ENCODE peak calls at places on chromosomes 2 and 18, in four cellular contexts. One of them, this sample, is unnamed.

GRCh38 chr2:23803275-23803964 is 123.5 kb downstream of the ATAD2B start:
- DNase-seq in adrenal gland: no peak
- DNase-seq in astrocyte of the spinal cord: peak
- DNase-seq in AG09309: peak
- DNase-seq in this sample: no peak

GRCh38 chr2:1854747-1855146 is 110.4 kb upstream of the PXDN start:
- DNase-seq in adrenal gland: peak
- DNase-seq in astrocyte of the spinal cord: peak
- DNase-seq in AG09309: no peak
- DNase-seq in this sample: no peak

GRCh38 chr2:42996528-42996927 is 204.1 kb upstream of the HAAO start:
- DNase-seq in adrenal gland: no peak
- DNase-seq in astrocyte of the spinal cord: no peak
- DNase-seq in AG09309: no peak
- DNase-seq in this sample: no peak

GRCh38 chr18:3710712-3711269 is 260.8 kb downstream of the TGIF1 start:
- DNase-seq in adrenal gland: peak
- DNase-seq in astrocyte of the spinal cord: no peak
- DNase-seq in AG09309: no peak
- DNase-seq in this sample: no peak

GRCh38 chr2:7900593-7900992 is 781.3 kb upstream of the ID2 start:
- DNase-seq in adrenal gland: no peak
- DNase-seq in astrocyte of the spinal cord: no peak
- DNase-seq in AG09309: no peak
- DNase-seq in this sample: no peak

GRCh38 chr2:10412380-10412779 is 35.7 kb downstream of the ODC1 start:
- DNase-seq in adrenal gland: no peak
- DNase-seq in astrocyte of the spinal cord: peak
- DNase-seq in AG09309: no peak
- DNase-seq in this sample: peak

GRCh38 chr2:205714058-205714776 is 31.9 kb downstream of the NRP2 start:
- DNase-seq in adrenal gland: no peak
- DNase-seq in astrocyte of the spinal cord: peak
- DNase-seq in AG09309: no peak
- DNase-seq in this sample: peak

GRCh38 chr2:175605989-175606841 is 395.9 kb downstream of the LNPK start:
- DNase-seq in adrenal gland: no peak
- DNase-seq in astrocyte of the spinal cord: no peak
- DNase-seq in AG09309: peak
- DNase-seq in this sample: no peak

GRCh38 chr2:58047373-58047674 is 718 bp downstream of the VRK2 start:
- DNase-seq in adrenal gland: no peak
- DNase-seq in astrocyte of the spinal cord: no peak
- DNase-seq in AG09309: no peak
- DNase-seq in this sample: no peak

GRCh38 chr2:14219306-14219705 is 413.2 kb upstream of the LRATD1 start:
- DNase-seq in adrenal gland: no peak
- DNase-seq in astrocyte of the spinal cord: no peak
- DNase-seq in AG09309: no peak
- DNase-seq in this sample: no peak

GRCh38 chr2:10499275-10499907 is 51.3 kb upstream of the ODC1 start:
- DNase-seq in adrenal gland: peak
- DNase-seq in astrocyte of the spinal cord: no peak
- DNase-seq in AG09309: no peak
- DNase-seq in this sample: no peak

GRCh38 chr2:109242654-109243331 is 113.8 kb downstream of the SH3RF3 start:
- DNase-seq in adrenal gland: peak
- DNase-seq in astrocyte of the spinal cord: peak
- DNase-seq in AG09309: peak
- DNase-seq in this sample: no peak

GRCh38 chr2:229050063-229050635 is 220.9 kb downstream of the PID1 start:
- DNase-seq in adrenal gland: no peak
- DNase-seq in astrocyte of the spinal cord: no peak
- DNase-seq in AG09309: no peak
- DNase-seq in this sample: no peak

GRCh38 chr2:88087763-88088162 is 20.1 kb downstream of the SMYD1 start:
- DNase-seq in adrenal gland: no peak
- DNase-seq in astrocyte of the spinal cord: no peak
- DNase-seq in AG09309: no peak
- DNase-seq in this sample: no peak

GRCh38 chr18:3579701-3580100 is 129.7 kb downstream of the TGIF1 start:
- DNase-seq in adrenal gland: no peak
- DNase-seq in astrocyte of the spinal cord: peak
- DNase-seq in AG09309: peak
- DNase-seq in this sample: no peak

GRCh38 chr2:17035010-17035409 is 369.4 kb upstream of the CYRIA start:
- DNase-seq in adrenal gland: no peak
- DNase-seq in astrocyte of the spinal cord: peak
- DNase-seq in AG09309: no peak
- DNase-seq in this sample: no peak

GRCh38 chr18:3297025-3297984 is 35.4 kb downstream of the MYL12B start:
- DNase-seq in adrenal gland: peak
- DNase-seq in astrocyte of the spinal cord: peak
- DNase-seq in AG09309: peak
- DNase-seq in this sample: peak

GRCh38 chr18:33805592-33805991 is 227.6 kb downstream of the ASXL3 start:
- DNase-seq in adrenal gland: no peak
- DNase-seq in astrocyte of the spinal cord: no peak
- DNase-seq in AG09309: no peak
- DNase-seq in this sample: no peak

GRCh38 chr2:8090748-8091700 is 590.8 kb upstream of the ID2 start:
- DNase-seq in adrenal gland: peak
- DNase-seq in astrocyte of the spinal cord: peak
- DNase-seq in AG09309: peak
- DNase-seq in this sample: peak

GRCh38 chr2:149740490-149740889 is 152.9 kb upstream of the MMADHC start:
- DNase-seq in adrenal gland: no peak
- DNase-seq in astrocyte of the spinal cord: no peak
- DNase-seq in AG09309: no peak
- DNase-seq in this sample: no peak

GRCh38 chr2:58649746-58650145 is 408.6 kb upstream of the FANCL start:
- DNase-seq in adrenal gland: no peak
- DNase-seq in astrocyte of the spinal cord: no peak
- DNase-seq in AG09309: no peak
- DNase-seq in this sample: no peak

GRCh38 chr2:45822272-45822630 is 170.8 kb downstream of the PRKCE start:
- DNase-seq in adrenal gland: no peak
- DNase-seq in astrocyte of the spinal cord: peak
- DNase-seq in AG09309: no peak
- DNase-seq in this sample: no peak

GRCh38 chr2:193793914-193794313 is 1599.2 kb upstream of the TMEFF2 start:
- DNase-seq in adrenal gland: no peak
- DNase-seq in astrocyte of the spinal cord: peak
- DNase-seq in AG09309: no peak
- DNase-seq in this sample: no peak

GRCh38 chr2:170235860-170236638 is 58.1 kb downstream of the MYO3B start:
- DNase-seq in adrenal gland: peak
- DNase-seq in astrocyte of the spinal cord: peak
- DNase-seq in AG09309: no peak
- DNase-seq in this sample: peak

GRCh38 chr2:204205548-204205947 is 269.0 kb downstream of the ICOS start:
- DNase-seq in adrenal gland: no peak
- DNase-seq in astrocyte of the spinal cord: no peak
- DNase-seq in AG09309: no peak
- DNase-seq in this sample: no peak

GRCh38 chr18:79405781-79406575 is 10.2 kb downstream of the NFATC1 start:
- DNase-seq in adrenal gland: peak
- DNase-seq in astrocyte of the spinal cord: no peak
- DNase-seq in AG09309: no peak
- DNase-seq in this sample: peak

GRCh38 chr2:211114826-211115450 is 558.5 kb downstream of the CPS1 start:
- DNase-seq in adrenal gland: no peak
- DNase-seq in astrocyte of the spinal cord: peak
- DNase-seq in AG09309: no peak
- DNase-seq in this sample: no peak

DNA sequence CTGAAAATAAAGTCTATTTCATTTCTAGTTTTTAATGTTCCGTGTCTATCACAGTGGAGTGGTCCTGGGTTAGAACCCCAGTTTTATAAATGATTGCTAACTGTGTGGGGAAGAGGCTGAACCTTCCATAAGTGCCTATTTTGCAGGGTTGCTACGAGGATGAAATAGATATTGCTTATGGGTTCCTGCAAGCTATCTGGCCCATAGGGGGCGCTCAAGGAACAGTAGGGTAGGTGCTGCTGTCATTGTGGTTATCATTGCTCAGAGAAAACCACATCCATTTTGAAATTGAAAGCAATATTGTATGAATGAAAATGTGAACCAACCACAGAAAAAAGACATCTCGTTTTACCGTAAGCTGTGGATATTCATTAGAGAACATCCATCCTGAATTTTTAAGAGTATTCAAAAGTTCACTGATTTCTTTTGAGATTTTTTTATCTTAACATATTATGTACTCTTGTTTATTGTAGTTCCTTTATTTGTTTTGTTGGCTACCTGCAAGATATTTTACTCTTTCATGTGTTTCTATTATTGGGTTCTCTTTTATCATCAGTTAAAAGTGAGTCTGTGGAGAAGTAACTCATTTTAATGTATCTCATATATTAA is 261.6 kb downstream of the NAPG start:
- DNase-seq in adrenal gland: peak
- DNase-seq in astrocyte of the spinal cord: peak
- DNase-seq in AG09309: peak
- DNase-seq in this sample: peak
- H3K4me3 ChIP-seq in adrenal gland: no peak
- H3K4me3 ChIP-seq in astrocyte of the spinal cord: no peak
- H3K4me3 ChIP-seq in AG09309: no peak
- H3K4me3 ChIP-seq in this sample: no peak

GRCh38 chr2:213251618-213252017 is 32.6 kb upstream of the SPAG16 start:
- DNase-seq in adrenal gland: no peak
- DNase-seq in astrocyte of the spinal cord: peak
- DNase-seq in AG09309: peak
- DNase-seq in this sample: peak
- TF ChIP-seq CTCF in adrenal gland: peak
- TF ChIP-seq CTCF in astrocyte of the spinal cord: peak
- TF ChIP-seq CTCF in AG09309: peak
- TF ChIP-seq CTCF in this sample: peak

GRCh38 chr18:13219576-13219975 is 1.0 kb downstream of the LDLRAD4 start:
- DNase-seq in adrenal gland: no peak
- DNase-seq in astrocyte of the spinal cord: no peak
- DNase-seq in AG09309: no peak
- DNase-seq in this sample: no peak

GRCh38 chr18:13218376-13219011 is at the start of gene LDLRAD4:
- DNase-seq in adrenal gland: peak
- DNase-seq in astrocyte of the spinal cord: no peak
- DNase-seq in AG09309: no peak
- DNase-seq in this sample: no peak

GRCh38 chr18:13221821-13222220 is 3.3 kb downstream of the LDLRAD4 start:
- DNase-seq in adrenal gland: peak
- DNase-seq in astrocyte of the spinal cord: peak
- DNase-seq in AG09309: no peak
- DNase-seq in this sample: no peak

GRCh38 chr18:13219012-13219396 is 444 bp downstream of the LDLRAD4 start:
- DNase-seq in adrenal gland: peak
- DNase-seq in astrocyte of the spinal cord: no peak
- DNase-seq in AG09309: no peak
- DNase-seq in this sample: no peak

GRCh38 chr18:13220326-13220991 is 1.9 kb downstream of the LDLRAD4 start:
- DNase-seq in adrenal gland: peak
- DNase-seq in astrocyte of the spinal cord: peak
- DNase-seq in AG09309: no peak
- DNase-seq in this sample: no peak
- H3K4me3 ChIP-seq in adrenal gland: no peak
- H3K4me3 ChIP-seq in astrocyte of the spinal cord: no peak
- H3K4me3 ChIP-seq in AG09309: no peak
- H3K4me3 ChIP-seq in this sample: no peak

DNA sequence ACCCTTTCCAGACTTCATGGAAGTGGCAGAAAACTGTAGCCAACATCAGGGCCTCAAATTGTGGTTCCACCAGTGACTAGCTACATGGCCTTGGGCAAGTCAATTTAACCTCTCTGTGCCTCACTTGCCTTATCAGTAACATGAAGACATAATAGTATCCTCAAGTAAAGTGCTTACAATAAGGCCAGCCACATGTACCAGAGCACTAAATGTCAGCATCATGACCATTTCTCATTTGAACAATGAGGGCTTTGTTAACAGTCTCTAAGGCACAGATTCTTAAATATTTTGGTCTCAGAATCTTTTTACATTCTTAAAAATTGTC is 5.8 kb upstream of the KCMF1 start:
- DNase-seq in adrenal gland: no peak
- DNase-seq in astrocyte of the spinal cord: no peak
- DNase-seq in AG09309: no peak
- DNase-seq in this sample: no peak
- TF ChIP-seq CTCF in adrenal gland: no peak
- TF ChIP-seq CTCF in astrocyte of the spinal cord: no peak
- TF ChIP-seq CTCF in AG09309: no peak
- TF ChIP-seq CTCF in this sample: no peak

GRCh38 chr2:162382283-162382682 is 38.4 kb downstream of the GCA start:
- DNase-seq in adrenal gland: no peak
- DNase-seq in astrocyte of the spinal cord: peak
- DNase-seq in AG09309: no peak
- DNase-seq in this sample: no peak

GRCh38 chr2:162385516-162385915 is 41.6 kb downstream of the GCA start:
- DNase-seq in adrenal gland: no peak
- DNase-seq in astrocyte of the spinal cord: no peak
- DNase-seq in AG09309: no peak
- DNase-seq in this sample: no peak

DNA sequence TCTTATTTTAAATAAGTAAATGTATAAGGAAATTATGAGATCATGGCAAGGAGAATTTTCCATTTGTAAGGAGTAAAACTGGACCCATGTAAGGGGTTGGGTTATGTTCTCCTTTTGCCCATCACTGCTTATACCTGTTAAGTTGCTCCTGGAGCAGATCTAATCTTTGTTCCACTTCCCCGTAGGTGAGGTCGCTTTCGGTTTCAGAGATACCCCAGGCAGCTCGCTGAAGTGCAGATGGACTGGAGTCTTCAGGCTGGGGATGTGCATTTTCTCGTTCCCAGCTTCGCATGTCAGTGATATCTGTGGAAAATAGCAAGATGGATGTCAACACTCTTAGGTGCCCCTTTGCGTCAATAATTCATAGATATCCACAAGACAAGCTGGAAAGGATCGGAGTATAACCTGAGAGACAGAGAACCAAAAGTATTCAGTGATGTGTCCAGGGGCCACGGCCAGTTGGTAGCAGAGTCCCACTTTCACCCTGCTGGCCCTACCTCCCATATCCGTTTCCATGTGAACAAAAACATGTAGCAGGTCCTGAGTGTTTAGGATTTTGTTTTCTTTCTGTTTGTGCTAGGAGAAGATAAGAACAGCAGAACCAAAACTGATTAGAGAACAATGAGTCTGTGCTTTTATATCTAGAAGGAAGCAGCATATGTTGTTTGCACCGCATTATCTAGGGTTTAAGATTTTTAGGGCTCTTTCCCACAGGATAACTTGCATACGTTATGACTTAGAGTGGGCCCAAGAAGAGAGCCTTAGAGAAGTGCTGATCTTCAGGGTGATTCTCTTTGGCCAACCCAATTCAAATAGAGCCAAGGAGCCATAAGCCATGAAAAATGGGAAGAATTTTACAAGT is 36.0 kb downstream of the GCA start:
- DNase-seq in adrenal gland: no peak
- DNase-seq in astrocyte of the spinal cord: no peak
- DNase-seq in AG09309: no peak
- DNase-seq in this sample: peak
- H3K4me3 ChIP-seq in adrenal gland: no peak
- H3K4me3 ChIP-seq in astrocyte of the spinal cord: no peak
- H3K4me3 ChIP-seq in AG09309: no peak
- H3K4me3 ChIP-seq in this sample: no peak

GRCh38 chr2:169159686-169160085 is 90.3 kb downstream of the DHRS9 start:
- DNase-seq in adrenal gland: no peak
- DNase-seq in astrocyte of the spinal cord: no peak
- DNase-seq in AG09309: no peak
- DNase-seq in this sample: no peak
- TF ChIP-seq CTCF in adrenal gland: no peak
- TF ChIP-seq CTCF in astrocyte of the spinal cord: no peak
- TF ChIP-seq CTCF in AG09309: no peak
- TF ChIP-seq CTCF in this sample: no peak

This sample was measured in GM12865.